ENCODE peak calls at places on chromosomes 13 and 19, in ten cellular contexts. P is left kidney; C is fibroblast of the aortic adventitia; M is iris pigment epithelial cell; Z is cardiac fibroblast; U is occipital lobe; I is fibroblast of lung; B is activated T-cell treated with anti-CD3 and anti-CD28 coated beads, Interleukin-2, amount 50 U/mL, for 72 hours; S is H7; K is GM19239. G is an unnamed sample.
A peak's percentile ranks its signal among the peaks of the same experiment; 100 is the strongest.

GRCh38 chr13:46926856-46927625 is 30.2 kb upstream of the HTR2A start:
- DNase-seq in I (peak; percentile 29), S (no peak), P (peak; percentile 31), M (no peak), K (no peak), Z (peak; percentile 64), B (no peak), C (peak; percentile 41), U (no peak), G (no peak)

GRCh38 chr13:85729296-85729695 is 69.9 kb downstream of the SLITRK6 start:
- DNase-seq in Z (peak; percentile 4), K (no peak), M (peak; percentile 39), S (no peak), B (no peak), U (no peak), P (no peak), I (peak; percentile 64), C (peak; percentile 3), G (no peak)

GRCh38 chr19:22526661-22527272 is 104.6 kb upstream of the ZNF98 start:
- DNase-seq in U (no peak), Z (no peak), C (no peak), B (no peak), K (no peak), S (no peak), I (no peak), P (no peak), M (no peak), G (no peak)

GRCh38 chr19:55086730-55087541 is 11.3 kb downstream of the EPS8L1 start:
- DNase-seq in I (peak; percentile 89), C (peak; percentile 87), M (peak; percentile 93), S (peak; percentile 99), P (peak; percentile 98), B (peak; percentile 64), U (peak; percentile 43), Z (peak; percentile 96), K (no peak), G (peak; percentile 95)

GRCh38 chr13:51286135-51287002 is 53.1 kb upstream of the SERPINE3 start:
- DNase-seq in P (peak; percentile 87), C (peak; percentile 79), M (peak; percentile 62), B (peak; percentile 84), K (peak; percentile 59), I (peak; percentile 40), U (peak; percentile 62), Z (peak; percentile 77), S (peak; percentile 83), G (peak; percentile 69)

GRCh38 chr13:89465366-89465765 is 1794.2 kb downstream of the SLITRK5 start:
- DNase-seq in K (no peak), M (peak; percentile 81), Z (peak; percentile 6), B (no peak), I (peak; percentile 76), P (no peak), C (no peak), U (no peak), S (no peak), G (peak; percentile 30)

GRCh38 chr13:100464006-100464405 is 124.6 kb downstream of the GGACT start:
- DNase-seq in K (no peak), S (no peak), U (no peak), I (peak; percentile 23), M (peak; percentile 45), P (no peak), B (no peak), C (peak; percentile 42), Z (peak; percentile 42), G (peak; percentile 32)

GRCh38 chr13:98874029-98874397 is 103.9 kb downstream of the DOCK9 start:
- DNase-seq in K (no peak), Z (no peak), P (peak; percentile 19), S (no peak), C (no peak), I (peak; percentile 13), B (peak; percentile 29), M (no peak), U (no peak), G (no peak)

GRCh38 chr13:114027046-114027760 is 53.3 kb upstream of the C13orf46 start:
- DNase-seq in M (no peak), P (no peak), S (no peak), K (no peak), U (no peak), C (peak; percentile 43), B (no peak), I (peak; percentile 53), Z (no peak), G (no peak)

GRCh38 chr13:110109910-110110309 is 197.0 kb downstream of the COL4A1 start:
- DNase-seq in I (peak; percentile 96), U (peak; percentile 69), P (no peak), C (peak; percentile 92), K (no peak), M (peak; percentile 94), Z (peak; percentile 94), B (no peak), S (peak; percentile 80), G (no peak)

GRCh38 chr13:47835470-47836228 is 165.4 kb downstream of the SUCLA2 start:
- DNase-seq in U (peak; percentile 8), C (no peak), M (no peak), B (no peak), P (no peak), S (no peak), I (no peak), Z (no peak), K (no peak), G (no peak)

GRCh38 chr13:45468676-45469075 is 3.9 kb downstream of the COG3 start:
- DNase-seq in P (no peak), K (no peak), C (no peak), U (no peak), Z (no peak), S (peak; percentile 18), B (no peak), I (no peak), M (no peak), G (peak; percentile 67)

GRCh38 chr13:104869501-104869900 is 1666.0 kb downstream of the EFNB2 start:
- DNase-seq in M (peak; percentile 78), P (no peak), I (peak; percentile 63), S (no peak), B (no peak), K (no peak), U (no peak), C (no peak), Z (peak; percentile 7), G (no peak)

GRCh38 chr19:12913011-12913561 is 6.0 kb downstream of the SYCE2 start:
- DNase-seq in I (peak; percentile 59), U (peak; percentile 68), M (peak; percentile 60), S (peak; percentile 86), K (no peak), Z (peak; percentile 88), P (peak; percentile 73), C (peak; percentile 37), B (no peak), G (peak; percentile 100)

GRCh38 chr13:100234524-100235136 is 145.7 kb downstream of the PCCA start:
- DNase-seq in K (no peak), S (no peak), P (peak; percentile 54), M (peak; percentile 45), Z (no peak), B (no peak), C (peak; percentile 35), U (no peak), I (peak; percentile 67), G (peak; percentile 59)

GRCh38 chr19:35144600-35145436 is 1.8 kb downstream of the FXYD7 start:
- DNase-seq in U (peak; percentile 57), P (peak; percentile 92), M (no peak), S (peak; percentile 88), B (no peak), I (no peak), K (no peak), Z (no peak), C (no peak), G (peak; percentile 67)

GRCh38 chr19:44308011-44308410 is 3.2 kb upstream of the ZNF235 start:
- DNase-seq in M (peak; percentile 49), S (no peak), K (no peak), P (no peak), C (peak; percentile 1), B (no peak), Z (no peak), I (peak; percentile 22), U (no peak), G (no peak)

GRCh38 chr19:41407271-41407670 is 9.7 kb downstream of the BCKDHA start:
- DNase-seq in I (peak; percentile 44), S (no peak), U (no peak), C (no peak), K (no peak), Z (peak; percentile 34), P (no peak), B (no peak), M (peak; percentile 35), G (no peak)

GRCh38 chr13:40986328-40986856 is 32.7 kb downstream of the ELF1 start:
- DNase-seq in S (no peak), K (no peak), B (no peak), M (peak; percentile 53), Z (peak; percentile 28), U (no peak), C (peak; percentile 59), I (peak; percentile 47), P (no peak), G (peak; percentile 68)

GRCh38 chr13:19663416-19663979 is 30.0 kb downstream of the MPHOSPH8 start:
- DNase-seq in C (no peak), K (no peak), M (no peak), Z (no peak), P (no peak), B (no peak), I (no peak), U (no peak), S (no peak), G (no peak)

GRCh38 chr19:19296953-19297689 is 23.2 kb downstream of the SUGP1 start:
- DNase-seq in M (no peak), K (no peak), Z (no peak), U (no peak), B (no peak), C (no peak), P (no peak), S (peak; percentile 29), I (no peak), G (no peak)

GRCh38 chr19:42465827-42466280 is 23.1 kb upstream of the CXCL17 start:
- DNase-seq in K (peak; percentile 59), S (peak; percentile 47), B (no peak), P (no peak), C (no peak), Z (no peak), I (no peak), M (no peak), U (no peak), G (no peak)

GRCh38 chr13:65940720-65941119 is 1289.4 kb downstream of the PCDH9 start:
- DNase-seq in B (no peak), C (no peak), P (no peak), I (no peak), M (no peak), Z (no peak), S (no peak), K (no peak), U (no peak), G (peak; percentile 93)

GRCh38 chr13:31090921-31091624 is 70.6 kb downstream of the HSPH1 start:
- DNase-seq in S (no peak), U (no peak), C (no peak), Z (peak; percentile 31), P (peak; percentile 49), K (no peak), B (no peak), I (peak; percentile 23), M (peak; percentile 34), G (peak; percentile 47)

GRCh38 chr19:40600086-40600917 is 867 bp upstream of the LTBP4 start:
- DNase-seq in S (no peak), P (peak; percentile 33), C (no peak), Z (no peak), I (no peak), U (no peak), K (no peak), B (no peak), M (no peak), G (peak; percentile 29)

GRCh38 chr13:114063545-114064515 is 68.6 kb downstream of the RASA3 start:
- DNase-seq in S (no peak), K (no peak), M (peak; percentile 59), I (peak; percentile 69), Z (peak; percentile 65), C (peak; percentile 71), U (no peak), P (no peak), B (peak; percentile 52), G (no peak)

GRCh38 chr19:38455031-38455430 is 21.5 kb downstream of the RYR1 start:
- DNase-seq in I (peak; percentile 14), B (no peak), S (no peak), P (peak; percentile 90), U (no peak), Z (peak; percentile 10), K (no peak), C (peak; percentile 16), M (peak; percentile 5), G (no peak)

GRCh38 chr19:45189971-45190370 is 11.4 kb downstream of the BLOC1S3 start:
- DNase-seq in I (no peak), U (no peak), Z (no peak), S (no peak), B (no peak), M (no peak), K (no peak), P (no peak), C (no peak), G (no peak)

G was measured in NCI-H69.